ENCODE peak calls at places on chromosomes 3 and 15, in ten cellular contexts. D is HepG2, U is K562, N is transverse colon, G is A549, M is stomach, Y is H1, S is upper lobe of left lung, X is ovary, O is suprapubic skin. I is an unnamed sample.

GRCh38 chr3:185335799-185336198 is 27.1 kb upstream of the MAP3K13 start:
- DNase-seq in N (no peak), O (no peak), X (no peak), G (peak), U (no peak), Y (no peak), S (no peak), M (no peak), D (peak), I (no peak)

GRCh38 chr15:97708252-97708651 is 252.3 kb upstream of the ARRDC4 start:
- DNase-seq in Y (no peak), U (no peak), O (no peak), S (no peak), X (no peak), M (no peak), N (no peak), G (no peak), D (no peak), I (no peak)

GRCh38 chr15:71658827-71659729 is 151.3 kb upstream of the NR2E3 start:
- DNase-seq in N (no peak), S (no peak), G (no peak), Y (no peak), M (no peak), O (no peak), X (no peak), U (no peak), D (no peak), I (no peak)

GRCh38 chr3:42148982-42149432 is 57.9 kb downstream of the TRAK1 start:
- DNase-seq in Y (peak), X (peak), S (peak), O (peak), M (peak), G (no peak), D (no peak), U (peak), N (peak), I (peak)

GRCh38 chr3:195147649-195148121 is 123.3 kb downstream of the XXYLT1 start:
- DNase-seq in U (no peak), S (peak), G (no peak), Y (no peak), M (peak), X (no peak), O (no peak), D (no peak), N (peak), I (peak)

GRCh38 chr3:107409365-107409764 is 32.1 kb downstream of the CCDC54 start:
- DNase-seq in S (no peak), N (no peak), D (no peak), O (no peak), X (no peak), U (no peak), M (no peak), Y (no peak), G (no peak), I (no peak)

GRCh38 chr3:40766396-40766795 is 241.6 kb downstream of the ZNF621 start:
- DNase-seq in G (no peak), X (no peak), M (no peak), S (no peak), Y (no peak), N (no peak), O (no peak), D (no peak), U (no peak), I (no peak)

GRCh38 chr3:150599611-150600297 is 3.4 kb upstream of the SELENOT start:
- DNase-seq in M (no peak), O (no peak), S (no peak), G (no peak), Y (no peak), D (no peak), N (no peak), X (no peak), U (no peak), I (no peak)

GRCh38 chr3:9949115-9949514 is 3.1 kb downstream of the PRRT3 start:
- DNase-seq in G (no peak), O (no peak), Y (no peak), X (no peak), N (no peak), M (no peak), D (no peak), S (no peak), U (no peak), I (no peak)

GRCh38 chr3:31880020-31880419 is 101.0 kb downstream of the OSBPL10 start:
- DNase-seq in M (no peak), O (no peak), Y (no peak), X (no peak), D (peak), G (no peak), S (peak), N (no peak), U (no peak), I (no peak)

GRCh38 chr3:36959821-36960220 is 15.0 kb upstream of the TRANK1 start:
- DNase-seq in X (no peak), S (no peak), N (no peak), U (no peak), Y (no peak), M (no peak), G (no peak), D (no peak), O (no peak), I (no peak)

GRCh38 chr3:17605934-17606333 is 136.5 kb downstream of the TBC1D5 start:
- DNase-seq in Y (no peak), N (no peak), G (no peak), D (no peak), M (no peak), O (no peak), U (no peak), X (no peak), S (no peak), I (no peak)

GRCh38 chr3:44845528-44846520 is 15.9 kb upstream of the TMEM42 start:
- DNase-seq in U (no peak), S (no peak), Y (no peak), N (no peak), O (no peak), X (no peak), M (no peak), G (no peak), D (no peak), I (no peak)

GRCh38 chr15:37520026-37520425 is 414.4 kb upstream of the TMCO5A start:
- DNase-seq in U (no peak), X (no peak), S (no peak), O (no peak), N (no peak), Y (no peak), G (no peak), D (no peak), M (no peak), I (no peak)

GRCh38 chr15:37220949-37221670 is 120.8 kb upstream of the MEIS2 start:
- DNase-seq in M (no peak), D (no peak), G (no peak), U (no peak), Y (no peak), S (no peak), O (no peak), X (no peak), N (no peak), I (no peak)

GRCh38 chr3:12188681-12189287 is 30.1 kb upstream of the TIMP4 start:
- DNase-seq in Y (no peak), D (no peak), G (no peak), S (no peak), U (no peak), X (no peak), O (no peak), N (no peak), M (no peak), I (no peak)

GRCh38 chr3:101243285-101244211 is 76.8 kb downstream of the IMPG2 start:
- DNase-seq in G (no peak), M (no peak), S (no peak), Y (no peak), O (no peak), X (no peak), N (no peak), U (no peak), D (no peak), I (no peak)

GRCh38 chr3:123080864-123081562 is 14.2 kb downstream of the PDIA5 start:
- DNase-seq in U (peak), X (no peak), S (no peak), O (no peak), Y (no peak), N (no peak), D (no peak), G (no peak), M (no peak), I (no peak)

GRCh38 chr15:70795311-70795665 is 31.9 kb upstream of the UACA start:
- DNase-seq in U (no peak), D (peak), S (no peak), X (no peak), Y (no peak), M (no peak), N (no peak), O (no peak), G (peak), I (no peak)

GRCh38 chr15:51492528-51492927 is 130.0 kb downstream of the DMXL2 start:
- DNase-seq in D (peak), U (no peak), O (no peak), S (no peak), Y (no peak), X (no peak), N (no peak), G (no peak), M (no peak), I (no peak)

GRCh38 chr3:129687586-129688125 is 81.2 kb upstream of the PLXND1 start:
- DNase-seq in G (no peak), M (no peak), S (no peak), U (no peak), O (no peak), D (no peak), Y (no peak), N (no peak), X (no peak), I (no peak)

GRCh38 chr15:85964471-85964870 is 115.2 kb upstream of the AGBL1 start:
- DNase-seq in Y (no peak), G (no peak), N (no peak), M (no peak), S (no peak), U (no peak), O (no peak), X (no peak), D (no peak), I (no peak)

GRCh38 chr15:31300208-31300661 is 26.4 kb upstream of the KLF13 start:
- DNase-seq in Y (peak), S (no peak), D (no peak), N (no peak), U (no peak), X (no peak), M (no peak), O (no peak), G (no peak), I (peak)

GRCh38 chr3:72894941-72895552 is 7.2 kb downstream of the GXYLT2 start:
- DNase-seq in N (no peak), U (no peak), O (no peak), G (no peak), Y (no peak), D (no peak), X (no peak), M (no peak), S (no peak), I (no peak)

GRCh38 chr15:41866263-41866703 is 27.6 kb downstream of the SPTBN5 start:
- DNase-seq in O (no peak), Y (no peak), X (no peak), N (no peak), G (no peak), M (no peak), U (peak), S (no peak), D (peak), I (no peak)

GRCh38 chr15:42232606-42233005 is 24.5 kb upstream of the VPS39 start:
- DNase-seq in M (no peak), Y (no peak), S (no peak), X (no peak), D (no peak), N (no peak), O (no peak), G (no peak), U (no peak), I (no peak)

GRCh38 chr3:172388412-172389078 is 59.7 kb downstream of the GHSR start:
- DNase-seq in Y (no peak), N (no peak), O (no peak), M (no peak), X (no peak), U (no peak), G (no peak), D (no peak), S (no peak), I (no peak)

GRCh38 chr15:35705030-35705884 is 159.3 kb upstream of the DPH6 start:
- DNase-seq in G (no peak), X (no peak), U (no peak), N (no peak), O (no peak), S (no peak), D (no peak), M (no peak), Y (no peak), I (no peak)

DNA sequence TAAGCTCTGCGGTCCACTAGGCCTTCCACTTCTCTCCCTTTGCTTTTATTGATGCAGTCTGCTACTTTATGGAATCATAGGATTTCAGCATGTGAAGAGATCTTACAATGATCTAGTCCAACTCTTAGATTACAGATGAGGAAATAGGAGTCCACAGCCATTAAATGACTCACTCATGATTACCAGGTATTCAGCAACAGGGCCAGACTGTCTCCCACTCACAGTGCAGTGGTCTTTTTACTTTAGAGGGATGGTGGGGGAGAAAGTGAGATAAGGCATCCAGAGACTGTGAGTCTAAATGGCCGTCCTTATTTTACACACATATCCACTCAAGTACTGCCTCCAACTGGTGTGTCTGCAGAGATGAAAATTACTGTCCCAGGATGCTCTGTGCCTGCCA is 88.5 kb upstream of the SKOR1 start:
- DNase-seq in G (no peak), X (no peak), M (no peak), Y (no peak), D (no peak), N (no peak), S (no peak), O (no peak), U (no peak), I (no peak)
- TF ChIP-seq EP300 in G (no peak), X (no peak), M (no peak), Y (no peak), D (no peak), N (no peak), S (no peak), O (no peak), U (no peak), I (no peak)

GRCh38 chr3:88030200-88030599 is 28.6 kb downstream of the CGGBP1 start:
- DNase-seq in D (no peak), G (no peak), O (no peak), U (no peak), S (no peak), N (no peak), M (no peak), X (no peak), Y (no peak), I (no peak)
- TF ChIP-seq EP300 in D (no peak), G (no peak), O (no peak), U (no peak), S (no peak), N (no peak), M (no peak), X (no peak), Y (no peak), I (no peak)

GRCh38 chr3:111610612-111611054 is 15.5 kb upstream of the ZBED2 start:
- DNase-seq in O (no peak), M (no peak), G (no peak), S (no peak), D (no peak), N (no peak), X (no peak), Y (no peak), U (no peak), I (no peak)
- TF ChIP-seq EP300 in O (no peak), M (no peak), G (no peak), S (no peak), D (no peak), N (no peak), X (no peak), Y (no peak), U (no peak), I (no peak)

GRCh38 chr15:28098360-28098765 is 752 bp downstream of the OCA2 start:
- DNase-seq in G (no peak), D (no peak), U (no peak), S (no peak), X (no peak), N (no peak), M (no peak), Y (no peak), O (no peak), I (peak)

GRCh38 chr15:28099555-28100140 is 533 bp upstream of the OCA2 start:
- DNase-seq in X (no peak), Y (no peak), G (no peak), O (no peak), N (no peak), U (no peak), S (peak), M (no peak), D (no peak), I (no peak)

GRCh38 chr15:28097656-28098359 is 1.3 kb downstream of the OCA2 start:
- DNase-seq in S (no peak), N (no peak), G (no peak), X (no peak), U (no peak), M (no peak), D (no peak), O (no peak), Y (no peak), I (peak)

GRCh38 chr15:28100516-28101195 is 1.5 kb upstream of the OCA2 start:
- DNase-seq in D (no peak), O (peak), S (no peak), N (no peak), U (no peak), M (no peak), G (no peak), X (no peak), Y (peak), I (peak)

DNA sequence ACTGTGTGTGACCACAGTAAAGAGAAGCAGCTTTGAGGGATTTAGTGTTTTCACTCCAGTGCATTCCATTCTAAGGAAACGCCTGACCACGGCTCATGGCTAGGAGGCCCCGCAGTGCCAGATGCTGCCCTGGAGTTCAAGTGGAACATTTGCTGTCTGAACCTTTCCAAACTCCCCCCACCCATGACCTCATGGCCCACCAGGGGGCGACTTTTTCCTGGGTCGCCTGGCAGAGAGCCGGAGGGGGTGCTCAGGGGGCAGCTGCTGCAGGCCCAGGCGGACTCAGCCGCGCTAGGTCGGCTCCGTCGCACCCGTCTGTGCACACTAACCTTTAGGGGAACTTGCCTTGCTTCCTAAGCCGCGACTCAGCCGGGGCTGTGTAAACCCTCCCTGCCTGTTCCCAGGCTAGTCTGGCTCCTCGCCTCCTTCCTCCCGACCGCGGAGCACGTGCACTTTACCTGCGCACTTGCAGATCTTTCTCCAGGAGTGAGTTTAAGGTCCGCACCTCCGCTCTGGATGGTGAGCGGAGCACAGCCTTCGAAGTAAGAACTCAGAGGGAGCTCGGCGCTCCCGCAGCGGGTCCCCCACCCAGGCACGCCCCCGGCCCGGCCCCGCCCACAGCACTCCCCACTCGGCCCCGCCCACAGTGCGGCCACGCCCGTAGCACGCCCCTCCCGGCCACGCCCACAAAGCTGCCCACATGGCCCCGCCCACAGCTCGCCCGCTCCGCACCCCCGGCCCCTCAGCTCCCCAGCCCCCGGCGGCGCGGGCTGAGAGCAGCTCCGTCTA is at the start of gene OCA2:
- DNase-seq in M (peak), D (peak), S (peak), X (peak), O (no peak), G (peak), N (peak), U (peak), Y (peak), I (peak)
- TF ChIP-seq EP300 in M (no peak), D (no peak), S (no peak), X (no peak), O (no peak), G (no peak), N (no peak), U (no peak), Y (no peak), I (no peak)

DNA sequence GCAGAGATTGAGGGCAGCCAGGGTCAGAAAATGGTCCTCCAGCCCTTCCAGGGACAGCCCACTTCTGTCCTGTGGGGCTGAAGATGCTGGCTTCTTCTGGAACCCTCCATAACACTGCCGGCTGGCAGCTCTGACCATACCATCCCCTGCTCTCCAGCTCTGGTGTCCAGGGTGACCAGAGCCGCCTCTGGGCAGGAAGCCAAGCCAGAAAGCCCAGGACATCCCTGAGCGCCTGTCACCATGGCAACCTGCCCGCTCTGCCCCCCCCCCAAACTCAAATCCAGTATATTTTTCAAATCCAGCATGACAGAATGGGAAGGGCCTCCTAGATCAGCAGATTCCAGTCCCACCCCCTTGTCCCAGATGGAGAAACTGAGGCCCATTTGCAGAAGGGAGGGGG is 420 bp upstream of the TMIE start:
- DNase-seq in G (no peak), O (no peak), M (no peak), D (no peak), U (peak), N (no peak), X (peak), Y (no peak), S (no peak), I (no peak)
- TF ChIP-seq EP300 in G (no peak), O (no peak), M (no peak), D (no peak), U (no peak), N (no peak), X (no peak), Y (no peak), S (no peak), I (no peak)

GRCh38 chr3:157532529-157533297 is 29.5 kb upstream of the VEPH1 start:
- DNase-seq in S (no peak), G (peak), Y (no peak), O (no peak), U (peak), N (no peak), X (no peak), M (no peak), D (peak), I (no peak)
- TF ChIP-seq EP300 in S (no peak), G (no peak), Y (no peak), O (no peak), U (peak), N (no peak), X (no peak), M (no peak), D (no peak), I (no peak)

DNA sequence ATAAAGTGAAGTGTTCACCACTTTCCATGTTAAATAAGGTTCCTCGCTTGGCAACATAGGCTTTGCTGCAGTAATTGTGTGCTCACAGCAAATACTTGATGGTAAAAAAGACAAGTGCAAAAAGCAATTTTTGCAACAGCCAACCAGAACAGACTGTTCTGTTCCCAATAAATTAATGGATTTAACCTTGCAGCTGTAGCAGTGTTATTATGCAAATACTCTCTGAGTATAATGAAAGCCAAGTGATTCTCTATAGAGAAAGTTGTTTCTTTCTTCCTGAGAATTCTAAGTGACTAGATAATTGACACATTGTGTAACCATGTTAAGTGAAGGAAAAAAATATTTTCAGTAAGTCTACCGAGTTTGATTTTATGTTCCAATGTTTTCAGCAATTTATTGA is 183.7 kb upstream of the NAALADL2 start:
- DNase-seq in G (no peak), X (no peak), M (no peak), S (no peak), O (no peak), D (no peak), Y (no peak), N (no peak), U (no peak), I (no peak)
- TF ChIP-seq EP300 in G (no peak), X (no peak), M (no peak), S (no peak), O (no peak), D (no peak), Y (no peak), N (no peak), U (no peak), I (no peak)

DNA sequence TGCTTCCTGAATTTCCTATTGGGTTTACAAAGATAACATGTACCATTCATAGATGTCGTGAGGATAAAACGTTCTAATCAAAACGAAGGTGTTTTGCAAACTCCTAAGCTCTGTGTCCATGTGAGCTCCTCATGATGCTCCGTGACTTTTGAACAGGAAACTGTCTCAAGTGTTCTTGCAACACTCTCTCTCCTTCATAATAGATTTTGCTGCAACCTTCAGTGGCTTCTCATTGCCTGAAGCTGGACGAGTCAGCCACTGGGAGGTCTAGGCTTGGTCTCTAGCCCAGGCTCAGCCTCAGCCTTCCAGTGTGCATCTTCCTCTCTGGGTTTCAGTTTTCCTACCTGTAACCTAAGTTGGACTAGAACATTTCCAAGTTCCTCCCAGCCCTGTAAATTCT is 18.7 kb upstream of the BCL2A1 start:
- DNase-seq in D (no peak), U (no peak), O (no peak), X (no peak), G (no peak), S (peak), Y (no peak), M (no peak), N (no peak), I (no peak)
- TF ChIP-seq EP300 in D (no peak), U (no peak), O (no peak), X (no peak), G (no peak), S (no peak), Y (no peak), M (no peak), N (no peak), I (no peak)

I was measured in sigmoid colon.